ENCODE peak calls at places on chromosomes 3 and 15, in eight cellular contexts. D is IMR-90, W is RWPE1, S is A549, I is aorta, G is Peyer's patch, O is SK-N-SH, C is mammary epithelial cell. Y is an unnamed sample.
A peak's percentile ranks its signal among the peaks of the same experiment; 100 is the strongest.

GRCh38 chr3:86814918-86815655 is 175.9 kb downstream of the VGLL3 start:
- DNase-seq in D (peak; percentile 51), W (no peak), S (no peak), I (no peak), G (no peak), O (no peak), C (no peak), Y (peak; percentile 7)

GRCh38 chr3:50263443-50264388 is 5.2 kb upstream of the SEMA3B start:
- DNase-seq in D (no peak), W (no peak), S (no peak), I (peak; percentile 61), G (no peak), O (no peak), C (no peak), Y (no peak)

GRCh38 chr15:69591905-69592508 is 139.4 kb downstream of the RPLP1 start:
- DNase-seq in D (no peak), W (peak; percentile 85), S (peak; percentile 85), I (no peak), G (no peak), O (no peak), C (peak; percentile 19), Y (peak; percentile 92)

GRCh38 chr3:110974902-110975301 is 96.7 kb upstream of the NECTIN3 start:
- DNase-seq in D (no peak), W (no peak), S (no peak), I (no peak), G (no peak), O (no peak), C (no peak), Y (no peak)

GRCh38 chr15:88077249-88077810 is 179.2 kb downstream of the NTRK3 start:
- DNase-seq in D (no peak), W (no peak), S (no peak), I (peak; percentile 71), G (no peak), O (no peak), C (peak; percentile 19), Y (no peak)

GRCh38 chr3:10224794-10225660 is 23.2 kb upstream of the TATDN2 start:
- DNase-seq in D (peak; percentile 66), W (peak; percentile 42), S (peak; percentile 78), I (peak; percentile 76), G (peak; percentile 83), O (peak; percentile 86), C (peak; percentile 64), Y (peak; percentile 92)

GRCh38 chr3:168996622-168997021 is 666.9 kb downstream of the MECOM start:
- DNase-seq in D (peak; percentile 34), W (no peak), S (no peak), I (no peak), G (no peak), O (no peak), C (no peak), Y (no peak)

GRCh38 chr15:58147151-58147550 is 9.0 kb downstream of the AQP9 start:
- DNase-seq in D (no peak), W (no peak), S (no peak), I (no peak), G (no peak), O (no peak), C (no peak), Y (no peak)

GRCh38 chr15:68542348-68542747 is 36.4 kb upstream of the CORO2B start:
- DNase-seq in D (no peak), W (no peak), S (no peak), I (no peak), G (no peak), O (no peak), C (no peak), Y (no peak)

GRCh38 chr3:100032262-100032661 is 82.0 kb downstream of the FILIP1L start:
- DNase-seq in D (peak; percentile 90), W (no peak), S (no peak), I (no peak), G (no peak), O (no peak), C (peak; percentile 83), Y (peak; percentile 27)

GRCh38 chr15:74294010-74294409 is 57.9 kb downstream of the CCDC33 start:
- DNase-seq in D (no peak), W (no peak), S (no peak), I (no peak), G (no peak), O (no peak), C (no peak), Y (no peak)

GRCh38 chr3:23840521-23840920 is 34.8 kb downstream of the UBE2E1 start:
- DNase-seq in D (no peak), W (no peak), S (no peak), I (no peak), G (no peak), O (no peak), C (no peak), Y (no peak)

GRCh38 chr3:2094941-2095340 is 3.7 kb upstream of the CNTN4 start:
- DNase-seq in D (no peak), W (no peak), S (no peak), I (no peak), G (no peak), O (no peak), C (no peak), Y (no peak)

GRCh38 chr3:14847613-14848541 is 29.1 kb downstream of the FGD5 start:
- DNase-seq in D (no peak), W (peak; percentile 8), S (no peak), I (no peak), G (peak; percentile 30), O (no peak), C (no peak), Y (no peak)

GRCh38 chr3:138360272-138361192 is 12.2 kb downstream of the MRAS start:
- DNase-seq in D (no peak), W (no peak), S (no peak), I (no peak), G (no peak), O (no peak), C (no peak), Y (no peak)

GRCh38 chr3:89851974-89852621 is 744.7 kb downstream of the EPHA3 start:
- DNase-seq in D (peak; percentile 14), W (peak; percentile 47), S (no peak), I (no peak), G (no peak), O (peak; percentile 22), C (no peak), Y (peak; percentile 76)

GRCh38 chr3:128841926-128842920 is 37.2 kb upstream of the ACAD9 start:
- DNase-seq in D (no peak), W (no peak), S (no peak), I (no peak), G (no peak), O (no peak), C (no peak), Y (no peak)

GRCh38 chr3:128846501-128846900 is 32.9 kb upstream of the ACAD9 start:
- DNase-seq in D (no peak), W (no peak), S (no peak), I (no peak), G (no peak), O (no peak), C (no peak), Y (no peak)

GRCh38 chr3:128845695-128846491 is 33.5 kb upstream of the ACAD9 start:
- DNase-seq in D (peak; percentile 48), W (peak; percentile 74), S (peak; percentile 62), I (peak; percentile 93), G (peak; percentile 78), O (peak; percentile 94), C (peak; percentile 59), Y (no peak)

GRCh38 chr3:128845119-128845518 is 34.3 kb upstream of the ACAD9 start:
- DNase-seq in D (no peak), W (no peak), S (no peak), I (no peak), G (peak; percentile 20), O (peak; percentile 68), C (no peak), Y (no peak)

DNA sequence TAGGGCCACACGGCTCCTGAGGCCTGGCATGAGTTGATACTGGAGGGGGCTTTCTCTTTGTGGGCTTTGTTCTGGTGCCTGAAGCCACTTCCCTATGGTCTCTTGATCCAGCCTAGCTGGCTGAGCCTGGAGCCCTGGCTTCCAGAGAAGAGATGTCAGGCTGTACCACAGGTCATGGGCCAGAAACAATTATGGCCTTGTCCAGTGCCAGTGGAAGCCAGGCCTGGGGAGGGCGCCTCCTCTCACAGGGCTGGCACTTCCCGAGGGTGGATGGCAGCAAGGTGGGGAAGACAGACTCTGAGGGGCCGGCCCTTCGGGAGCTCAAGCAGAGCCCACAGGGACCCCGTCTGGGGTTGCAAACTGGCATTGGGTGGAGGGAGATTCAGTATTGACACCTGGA is 34.9 kb upstream of the ACAD9 start:
- DNase-seq in D (no peak), W (no peak), S (no peak), I (no peak), G (no peak), O (no peak), C (no peak), Y (no peak)
- H3K27ac ChIP-seq in D (no peak overlapping the region), W (no peak overlapping the region), S (no peak overlapping the region), I (no peak overlapping the region), G (no peak overlapping the region), O (no peak overlapping the region), C (no peak overlapping the region), Y (no peak overlapping the region)

GRCh38 chr3:5294360-5294759 is 106.9 kb downstream of the EDEM1 start:
- DNase-seq in D (peak; percentile 48), W (no peak), S (no peak), I (no peak), G (no peak), O (no peak), C (peak; percentile 49), Y (peak; percentile 28)
- H3K27ac ChIP-seq in D (no peak overlapping the region), W (no peak overlapping the region), S (no peak overlapping the region), I (no peak overlapping the region), G (no peak overlapping the region), O (peak overlapping the region; percentile 59), C (no peak overlapping the region), Y (no peak overlapping the region)

DNA sequence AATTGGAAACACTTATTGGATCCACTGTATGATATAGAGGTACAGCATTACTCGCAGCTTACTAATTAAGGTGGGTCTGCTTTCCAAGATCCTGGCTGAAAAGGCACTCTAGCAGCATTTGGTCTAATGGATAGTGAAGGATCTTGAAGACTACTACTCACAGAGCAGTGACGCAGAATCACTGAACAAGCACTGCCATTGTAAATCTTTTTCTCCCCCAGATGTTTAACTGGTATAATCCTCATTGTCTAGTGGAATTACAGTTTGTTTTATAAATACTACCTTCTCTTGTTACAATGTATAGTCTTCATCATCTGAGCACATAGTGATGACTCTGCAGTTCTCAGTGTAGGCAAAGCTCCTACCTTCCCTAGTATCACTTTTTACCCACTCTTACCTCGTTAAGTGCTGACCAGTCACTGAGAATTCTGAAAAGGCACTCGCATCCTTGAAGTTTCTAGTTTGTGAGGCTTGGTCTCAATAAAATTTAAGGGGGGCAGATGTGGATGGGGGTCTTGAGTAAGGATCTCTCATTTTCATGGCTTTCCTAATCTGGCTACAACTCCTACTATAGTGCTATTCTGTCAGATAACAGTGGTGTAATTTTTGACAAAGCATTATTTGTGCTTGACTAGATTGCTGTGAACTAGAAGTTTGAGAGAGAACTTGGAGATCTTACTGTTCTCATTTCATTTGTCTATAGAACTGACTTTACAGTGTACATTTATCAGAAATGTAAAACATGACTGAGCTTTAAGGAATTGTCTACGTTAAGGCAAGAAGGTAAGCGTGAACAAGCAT is 23.2 kb downstream of the MAPK6 start:
- DNase-seq in D (no peak), W (no peak), S (no peak), I (no peak), G (no peak), O (no peak), C (no peak), Y (peak; percentile 33)
- H3K27ac ChIP-seq in D (no peak overlapping the region), W (peak overlapping the region; percentile 64), S (peak overlapping the region; percentile 47), I (no peak overlapping the region), G (no peak overlapping the region), O (no peak overlapping the region), C (no peak overlapping the region), Y (no peak overlapping the region)

DNA sequence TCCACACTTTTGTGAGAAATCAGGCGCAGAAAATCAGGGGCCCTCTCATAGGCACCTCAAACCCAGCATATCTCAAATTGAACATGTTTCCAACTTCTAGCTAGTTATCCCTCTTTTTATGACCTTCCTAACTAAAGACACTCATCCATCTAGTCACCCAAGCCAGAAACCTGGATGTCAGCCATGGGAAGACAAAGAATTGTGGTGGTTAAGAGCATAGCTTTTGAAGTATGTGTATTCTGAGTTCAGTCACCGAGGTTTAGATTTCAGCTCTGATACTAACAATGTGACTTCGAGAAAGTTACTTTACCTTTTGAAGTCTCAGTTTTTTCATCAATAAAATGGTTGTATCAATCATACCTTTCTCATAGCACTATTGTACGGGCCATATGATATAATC is 495.5 kb downstream of the NLGN1 start:
- DNase-seq in D (peak; percentile 57), W (no peak), S (no peak), I (no peak), G (no peak), O (no peak), C (peak; percentile 26), Y (peak; percentile 87)
- H3K27ac ChIP-seq in D (no peak overlapping the region), W (no peak overlapping the region), S (no peak overlapping the region), I (no peak overlapping the region), G (no peak overlapping the region), O (peak overlapping the region; percentile 87), C (no peak overlapping the region), Y (peak overlapping the region; percentile 90)